ENCODE peak calls at places on chromosomes 5 and 9, in four cellular contexts. T is Peyer's patch, W is IMR-90, Y is hepatocyte. U is an unnamed sample. For H3K27me3, the result is how much of the 10 kb centered on the place peaks cover.

GRCh38 chr9:19513671-19514275 is 105.0 kb downstream of the ACER2 start:
- DNase-seq in T (no peak), W (no peak), Y (no peak), U (no peak)

GRCh38 chr5:131530706-131531331 is 104.2 kb downstream of the RAPGEF6 start:
- DNase-seq in T (no peak), W (peak), Y (no peak), U (no peak)

GRCh38 chr5:164203581-164204225 is 698.3 kb downstream of the MAT2B start:
- DNase-seq in Y (no peak), T (no peak), W (peak), U (peak)

GRCh38 chr9:126844085-126844484 is 16.4 kb upstream of the ZBTB34 start:
- DNase-seq in T (no peak), Y (no peak), W (peak), U (peak)

GRCh38 chr5:64632251-64632650 is 58.1 kb upstream of the SHISAL2B start:
- DNase-seq in W (peak), T (no peak), Y (no peak), U (no peak)

GRCh38 chr5:175535781-175536180 is 57.4 kb downstream of the SFXN1 start:
- DNase-seq in T (peak), W (no peak), Y (no peak), U (no peak)

GRCh38 chr9:77933019-77933418 is 98.6 kb downstream of the GNAQ start:
- DNase-seq in Y (no peak), T (no peak), W (peak), U (no peak)

GRCh38 chr5:145244788-145245187 is 590.4 kb downstream of the PRELID2 start:
- DNase-seq in Y (no peak), T (no peak), W (peak), U (no peak)

GRCh38 chr5:72597456-72597948 is 90.3 kb upstream of the ZNF366 start:
- DNase-seq in Y (peak), T (no peak), W (peak), U (peak)

GRCh38 chr5:180159756-180160155 is 49.3 kb downstream of the RASGEF1C start:
- DNase-seq in W (peak), T (peak), Y (peak), U (peak)

GRCh38 chr9:127567898-127568617 is 44.0 kb upstream of the STXBP1 start:
- DNase-seq in T (no peak), W (no peak), Y (peak), U (peak)

GRCh38 chr5:180071418-180072255 is at the start of gene RNF130:
- DNase-seq in W (peak), Y (peak), T (peak), U (peak)

GRCh38 chr9:114146735-114147134 is 8.6 kb upstream of the COL27A1 start:
- DNase-seq in Y (no peak), W (no peak), T (no peak), U (no peak)

GRCh38 chr5:59346987-59347386 is 546.5 kb downstream of the PDE4D start:
- DNase-seq in Y (no peak), T (no peak), W (no peak), U (no peak)

GRCh38 chr9:93043122-93043521 is 15.4 kb upstream of the SUSD3 start:
- DNase-seq in W (no peak), Y (no peak), T (no peak), U (no peak)

GRCh38 chr5:6365977-6366590 is 12.3 kb downstream of the MED10 start:
- DNase-seq in W (no peak), Y (no peak), T (no peak), U (no peak)

GRCh38 chr9:114037961-114038723 is 40.0 kb downstream of the AMBP start:
- DNase-seq in Y (no peak), W (no peak), T (peak), U (no peak)

GRCh38 chr5:180423598-180423997 is 70.5 kb upstream of the GFPT2 start:
- DNase-seq in W (no peak), T (no peak), Y (no peak), U (no peak)

GRCh38 chr5:169934990-169935389 is 45.3 kb downstream of the INSYN2B start:
- DNase-seq in T (no peak), Y (no peak), W (peak), U (no peak)

GRCh38 chr5:57066921-57067914 is 106.6 kb upstream of the GPBP1 start:
- DNase-seq in T (no peak), Y (no peak), W (peak), U (no peak)

GRCh38 chr5:174300941-174301761 is 255.6 kb downstream of the NSG2 start:
- DNase-seq in W (no peak), Y (no peak), T (no peak), U (no peak)

GRCh38 chr5:40437452-40437861 is 242.3 kb upstream of the PTGER4 start:
- DNase-seq in Y (peak), W (peak), T (peak), U (peak)

GRCh38 chr5:97550164-97550563 is 367.1 kb upstream of the RIOK2 start:
- DNase-seq in Y (no peak), T (no peak), W (peak), U (no peak)

GRCh38 chr5:147763791-147764525 is 18.6 kb downstream of the JAKMIP2 start:
- DNase-seq in W (peak), Y (no peak), T (no peak), U (no peak)

GRCh38 chr5:111756701-111757581 is at the start of gene NREP:
- DNase-seq in T (peak), Y (peak), W (peak), U (peak)

GRCh38 chr5:96431376-96432244 is 1.4 kb downstream of the PCSK1 start:
- DNase-seq in T (no peak), W (peak), Y (no peak), U (peak)

GRCh38 chr5:80141681-80142080 is 106.5 kb downstream of the THBS4 start:
- DNase-seq in T (no peak), W (no peak), Y (no peak), U (no peak)

GRCh38 chr5:34897646-34898045 is 17.7 kb downstream of the RAD1 start:
- DNase-seq in W (no peak), T (no peak), Y (no peak), U (no peak)

GRCh38 chr5:156218364-156219158 is 108.4 kb upstream of the SGCD start:
- DNase-seq in Y (no peak), W (no peak), T (no peak), U (no peak)

GRCh38 chr5:65809817-65810531 is 88.0 kb downstream of the NLN start:
- DNase-seq in T (peak), Y (peak), W (peak), U (peak)

GRCh38 chr9:107039546-107039945 is 176.6 kb downstream of the ZNF462 start:
- DNase-seq in W (peak), T (no peak), Y (no peak), U (peak)

GRCh38 chr9:87336914-87337333 is 160.7 kb upstream of the DAPK1 start:
- DNase-seq in T (peak), W (peak), Y (peak), U (peak)

GRCh38 chr9:118640836-118641557 is 728.2 kb downstream of the BRINP1 start:
- DNase-seq in T (no peak), W (no peak), Y (no peak), U (peak)

GRCh38 chr5:149011084-149011483 is 51.8 kb downstream of the SH3TC2 start:
- DNase-seq in Y (no peak), W (peak), T (no peak), U (peak)

GRCh38 chr9:134335490-134336173 is 9.4 kb downstream of the RXRA start:
- DNase-seq in Y (no peak), W (no peak), T (peak), U (no peak)

DNA sequence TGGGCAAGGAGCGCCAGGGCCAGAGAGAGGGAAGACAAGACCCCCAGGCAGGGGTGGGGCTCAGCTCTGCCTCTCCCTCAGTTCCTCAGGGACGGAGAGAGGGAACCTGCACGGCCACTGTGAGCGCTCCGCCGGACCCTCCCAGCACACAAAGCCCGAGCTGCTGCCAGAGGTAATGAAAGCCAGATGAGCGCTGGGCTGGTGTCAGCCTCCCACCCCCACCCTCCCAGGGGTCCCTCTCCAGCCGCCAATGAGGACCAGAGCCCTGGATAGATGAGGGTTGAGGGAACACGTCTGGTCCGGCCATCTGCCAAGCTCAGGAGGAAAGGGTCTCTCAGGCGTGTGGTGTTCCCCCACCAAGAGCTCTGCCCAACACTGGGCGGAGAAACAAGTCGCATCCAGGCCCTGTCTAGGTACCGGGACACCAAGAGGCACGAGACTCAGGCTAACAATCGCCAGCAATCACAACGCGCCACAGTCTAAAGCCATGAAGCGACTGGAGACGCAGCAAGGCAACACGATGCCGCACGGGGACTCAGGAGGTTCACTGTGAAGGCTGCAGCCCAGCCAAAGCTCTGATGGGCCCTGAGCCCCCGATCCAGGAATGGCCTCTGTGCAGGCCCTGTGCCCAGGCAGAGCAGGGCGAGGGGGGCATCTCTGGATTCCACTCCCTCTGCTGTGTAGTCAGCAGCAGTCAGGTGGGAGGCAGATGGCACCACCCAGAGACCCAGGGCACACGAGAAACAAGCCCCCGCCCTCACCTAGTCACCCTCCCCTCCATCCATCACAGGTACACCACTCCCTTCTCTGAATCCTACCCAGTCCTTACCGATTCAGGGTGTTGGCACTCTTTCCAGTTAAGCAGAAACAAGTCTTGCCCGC is 1.3 kb downstream of the RALGDS start:
- DNase-seq in Y (peak), T (no peak), W (peak), U (no peak)
- H3K4me3 ChIP-seq in Y (no peak), T (peak), W (peak), U (peak)

GRCh38 chr9:130922815-130923610 is 16.0 kb downstream of the FIBCD1 start:
- DNase-seq in W (no peak), Y (no peak), T (no peak), U (no peak)
- H3K27me3 ChIP-seq in W (under half), Y (under half), T (under half), U (under half)

DNA sequence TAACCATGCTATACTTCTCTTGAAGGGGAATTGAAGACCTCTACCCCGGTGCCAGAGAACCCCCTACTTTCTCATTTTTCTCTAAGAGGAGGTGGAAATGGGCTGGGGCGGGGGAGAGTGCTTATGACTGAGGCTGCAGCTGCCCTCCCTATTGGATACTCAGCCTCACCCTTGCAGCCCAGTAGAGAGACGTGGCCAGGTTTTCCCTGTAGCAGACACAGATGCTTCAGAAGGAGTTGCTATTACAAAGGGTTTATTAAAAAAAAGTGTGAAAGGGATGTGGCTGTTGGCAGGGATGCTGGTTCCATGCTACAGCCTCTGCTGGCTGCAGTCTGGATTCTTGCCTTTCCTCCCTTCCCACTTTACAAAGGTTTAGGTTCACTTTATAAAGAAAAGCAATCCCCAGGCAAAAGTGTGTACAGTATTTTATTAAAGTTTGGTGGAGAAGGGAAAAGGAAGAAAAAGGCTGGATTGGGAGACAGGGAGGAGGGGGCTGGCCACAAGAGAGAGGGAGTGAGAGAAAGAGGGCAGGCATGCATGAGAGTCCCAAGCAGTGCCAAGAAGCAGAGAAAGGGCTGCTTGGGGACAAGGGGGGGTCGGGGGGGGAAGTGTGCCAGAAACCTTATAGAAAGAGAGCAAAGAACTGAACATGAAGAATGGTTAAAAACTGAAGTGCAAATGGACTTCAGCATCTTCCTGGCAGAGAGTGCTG is 29.5 kb upstream of the NFIB start:
- DNase-seq in T (no peak), Y (no peak), W (no peak), U (peak)
- H3K4me3 ChIP-seq in T (no peak), Y (no peak), W (no peak), U (no peak)

DNA sequence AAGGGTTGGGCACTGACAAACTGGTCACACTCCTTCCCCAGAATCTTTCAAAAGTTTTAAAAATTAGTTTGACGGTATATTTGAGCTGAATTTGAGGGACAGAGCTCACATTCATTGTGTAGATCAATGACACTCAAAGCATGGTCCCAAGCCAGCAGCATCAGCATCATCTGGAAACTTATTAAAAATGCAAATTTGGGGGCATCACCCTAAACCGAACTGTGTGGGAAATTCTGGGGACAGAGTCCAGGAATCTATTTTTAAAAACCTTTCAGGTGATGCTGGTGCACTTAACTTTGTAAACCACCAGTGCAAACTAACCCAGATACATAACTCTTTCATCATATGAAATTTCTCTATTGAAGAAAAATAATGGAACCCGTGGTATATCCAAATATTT is 58.1 kb upstream of the MTAP start:
- DNase-seq in Y (no peak), W (no peak), T (no peak), U (no peak)
- H3K27me3 ChIP-seq in Y (under half), W (under half), T (under half), U (under half)

DNA sequence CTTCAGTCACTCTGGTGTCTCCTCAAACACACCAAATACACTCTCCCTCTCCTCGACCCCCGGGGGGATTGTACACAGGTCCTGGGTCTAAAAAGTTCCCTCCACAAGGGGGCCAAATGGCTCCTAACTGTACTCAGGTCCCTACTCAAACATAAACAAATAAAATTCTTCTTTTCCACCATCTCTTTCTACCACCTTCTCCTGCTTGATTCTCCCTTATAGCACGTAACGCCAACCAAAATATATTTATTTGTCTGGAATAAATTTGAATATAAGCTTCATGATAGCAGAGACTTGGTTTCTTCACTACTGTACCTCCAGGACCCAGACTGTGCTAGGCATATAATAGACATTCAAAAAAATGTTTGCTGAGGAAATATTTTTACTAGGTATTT is 21.4 kb downstream of the ZNF608 start:
- DNase-seq in T (no peak), Y (no peak), W (no peak), U (no peak)
- H3K4me3 ChIP-seq in T (no peak), Y (no peak), W (no peak), U (no peak)

DNA sequence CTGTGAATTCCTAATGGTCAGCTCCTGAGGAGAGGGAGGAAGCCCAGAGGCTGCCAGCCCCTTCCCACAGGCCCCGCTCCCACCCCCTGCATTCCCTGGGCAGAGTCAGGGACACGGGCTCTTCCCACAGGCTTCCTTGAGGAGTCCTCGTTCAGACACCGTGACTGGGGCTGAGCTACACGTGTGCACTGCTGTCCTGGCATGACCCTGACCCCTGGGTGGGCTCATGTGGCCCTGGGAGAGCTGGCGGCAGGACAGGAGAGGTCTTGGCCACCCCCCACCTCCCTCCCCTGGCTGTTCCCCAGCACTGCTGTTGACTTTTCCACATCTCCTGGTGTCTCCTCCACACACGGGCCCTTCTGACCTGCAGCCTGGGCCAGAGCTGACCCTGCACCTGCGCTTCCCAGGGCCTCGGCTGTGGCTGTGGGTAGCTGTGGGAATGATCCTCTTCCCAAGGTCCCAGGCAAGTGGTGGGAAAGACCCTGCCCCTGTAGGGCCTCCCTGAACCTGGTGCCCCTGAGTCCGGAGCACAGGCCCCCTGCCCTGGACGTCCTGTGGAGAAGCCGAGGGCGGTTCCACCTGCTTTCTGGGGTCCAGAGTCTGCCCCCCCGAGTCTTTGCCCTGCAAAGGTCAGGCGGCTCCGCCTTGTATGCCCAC is 56.5 kb upstream of the NKD2 start:
- DNase-seq in T (no peak), Y (no peak), W (no peak), U (no peak)
- H3K27me3 ChIP-seq in T (under half), Y (under half), W (half or more), U (under half)

GRCh38 chr9:137605146-137606004 is at the start of gene ARRDC1:
- DNase-seq in T (peak), Y (peak), W (peak), U (peak)

GRCh38 chr9:137604345-137605145 is 941 bp upstream of the ARRDC1 start:
- DNase-seq in W (no peak), T (no peak), Y (peak), U (no peak)

GRCh38 chr9:137606005-137606601 is 617 bp downstream of the ARRDC1 start:
- DNase-seq in Y (peak), T (peak), W (no peak), U (no peak)

GRCh38 chr9:137606734-137607138 is 1.2 kb downstream of the ARRDC1 start:
- DNase-seq in T (no peak), Y (no peak), W (no peak), U (no peak)

GRCh38 chr9:137607141-137607857 is 1.8 kb downstream of the ARRDC1 start:
- DNase-seq in W (peak), T (no peak), Y (peak), U (no peak)
- H3K4me3 ChIP-seq in W (peak), T (peak), Y (peak), U (no peak)

GRCh38 chr5:114361724-114362196 is at the start of gene KCNN2:
- DNase-seq in W (peak), Y (peak), T (peak), U (peak)
- H3K27me3 ChIP-seq in W (under half), Y (half or more), T (under half), U (half or more)

GRCh38 chr9:136120438-136120844 is 1.8 kb upstream of the TMEM250 start:
- DNase-seq in Y (no peak), W (no peak), T (no peak), U (no peak)

GRCh38 chr9:136121801-136122200 is 3.1 kb upstream of the TMEM250 start:
- DNase-seq in T (no peak), Y (no peak), W (no peak), U (no peak)

GRCh38 chr9:136119259-136120118 is 814 bp upstream of the TMEM250 start:
- DNase-seq in W (peak), Y (peak), T (peak), U (peak)

GRCh38 chr9:136118367-136119258 is at the start of gene TMEM250:
- DNase-seq in W (peak), T (peak), Y (peak), U (peak)

GRCh38 chr9:136120119-136120393 is 1.4 kb upstream of the TMEM250 start:
- DNase-seq in W (no peak), T (no peak), Y (no peak), U (no peak)
- H3K4me3 ChIP-seq in W (no peak), T (no peak), Y (peak), U (peak)

U was measured in MG63.